ENCODE peak calls at places on chromosomes 16 and 17, in five cellular contexts. H is SK-N-SH, J is GM12892, Z is K562, O is GM12878. D is an unnamed sample.

GRCh38 chr16:76226011-76226410 is 51.2 kb upstream of the CNTNAP4 start:
- DNase-seq in H (no peak), J (no peak), Z (no peak), O (no peak), D (no peak)

GRCh38 chr17:68627956-68628355 is 26.8 kb upstream of the FAM20A start:
- DNase-seq in H (no peak), J (no peak), Z (no peak), O (no peak), D (no peak)

GRCh38 chr16:77971306-77972131 is 50.8 kb upstream of the CLEC3A start:
- DNase-seq in H (peak; percentile 72), J (peak; percentile 32), Z (peak; percentile 81), O (no peak), D (peak; percentile 47)

GRCh38 chr17:75587718-75588545 is at the start of gene MYO15B:
- DNase-seq in H (no peak), J (no peak), Z (peak; percentile 43), O (no peak), D (peak; percentile 78)

GRCh38 chr17:82230627-82231311 is 1.9 kb downstream of the SLC16A3 start:
- DNase-seq in H (peak; percentile 77), J (peak; percentile 81), Z (peak; percentile 93), O (no peak), D (peak; percentile 76)

GRCh38 chr16:54080524-54081008 is 206.0 kb downstream of the IRX3 start:
- DNase-seq in H (no peak), J (no peak), Z (no peak), O (no peak), D (no peak)

GRCh38 chr17:76270770-76271668 is 5.9 kb downstream of the UBALD2 start:
- DNase-seq in H (peak; percentile 40), J (peak; percentile 32), Z (no peak), O (no peak), D (no peak)

GRCh38 chr17:37667039-37667438 is 23.8 kb upstream of the DDX52 start:
- DNase-seq in H (no peak), J (no peak), Z (no peak), O (no peak), D (no peak)

GRCh38 chr17:74110467-74110866 is 93.0 kb upstream of the RPL38 start:
- DNase-seq in H (no peak), J (no peak), Z (no peak), O (no peak), D (no peak)

GRCh38 chr16:15542734-15543347 is 100.1 kb downstream of the MARF1 start:
- DNase-seq in H (no peak), J (no peak), Z (no peak), O (no peak), D (no peak)

GRCh38 chr16:15990902-15991301 is 41.5 kb downstream of the ABCC1 start:
- DNase-seq in H (peak; percentile 62), J (no peak), Z (peak; percentile 32), O (no peak), D (peak; percentile 39)

GRCh38 chr17:50276588-50277356 is 2.5 kb downstream of the TMEM92 start:
- DNase-seq in H (no peak), J (no peak), Z (no peak), O (no peak), D (no peak)

GRCh38 chr16:79715088-79715487 is 114.6 kb upstream of the MAF start:
- DNase-seq in H (no peak), J (no peak), Z (no peak), O (no peak), D (no peak)

GRCh38 chr17:36463916-36464764 is 22.3 kb upstream of the ZNHIT3 start:
- DNase-seq in H (no peak), J (peak; percentile 65), Z (peak; percentile 95), O (no peak), D (peak; percentile 85)

GRCh38 chr16:19716183-19716582 is 1.8 kb downstream of the KNOP1 start:
- DNase-seq in H (no peak), J (no peak), Z (no peak), O (no peak), D (no peak)

GRCh38 chr16:19715566-19715965 is 2.5 kb downstream of the KNOP1 start:
- DNase-seq in H (no peak), J (no peak), Z (no peak), O (no peak), D (no peak)

GRCh38 chr16:19717781-19718623 is at the start of the genes IQCK and KNOP1:
- DNase-seq in H (peak; percentile 96), J (peak; percentile 97), Z (peak; percentile 87), O (peak; percentile 51), D (peak; percentile 98)

GRCh38 chr16:19718624-19718965 is 524 bp downstream of the IQCK start:
- DNase-seq in H (no peak), J (no peak), Z (no peak), O (no peak), D (no peak)

DNA sequence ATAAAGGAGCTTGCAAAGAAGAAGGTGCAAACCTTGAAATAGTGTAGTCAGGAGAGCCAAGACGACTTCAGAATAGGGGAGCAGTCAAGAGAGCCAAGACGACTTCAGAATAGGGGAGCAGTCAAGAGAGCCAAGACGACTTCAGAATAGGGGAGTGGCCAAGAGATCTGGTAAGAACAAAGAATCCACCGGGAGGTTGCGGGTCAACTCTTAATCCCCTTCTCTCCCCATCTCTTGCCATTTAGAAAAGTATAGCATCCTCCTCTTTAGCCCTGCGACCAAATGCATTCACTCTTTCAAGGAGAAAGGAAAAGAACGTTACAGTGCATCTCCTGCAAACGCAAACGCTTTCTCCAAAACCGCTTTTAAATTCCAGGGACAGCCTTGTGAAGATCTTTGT is 708 bp downstream of the KNOP1 start:
- DNase-seq in H (no peak), J (no peak), Z (no peak), O (no peak), D (no peak)
- TF ChIP-seq TAF1 in H (no peak), J (no peak), Z (no peak), O (no peak), D (no peak)

DNA sequence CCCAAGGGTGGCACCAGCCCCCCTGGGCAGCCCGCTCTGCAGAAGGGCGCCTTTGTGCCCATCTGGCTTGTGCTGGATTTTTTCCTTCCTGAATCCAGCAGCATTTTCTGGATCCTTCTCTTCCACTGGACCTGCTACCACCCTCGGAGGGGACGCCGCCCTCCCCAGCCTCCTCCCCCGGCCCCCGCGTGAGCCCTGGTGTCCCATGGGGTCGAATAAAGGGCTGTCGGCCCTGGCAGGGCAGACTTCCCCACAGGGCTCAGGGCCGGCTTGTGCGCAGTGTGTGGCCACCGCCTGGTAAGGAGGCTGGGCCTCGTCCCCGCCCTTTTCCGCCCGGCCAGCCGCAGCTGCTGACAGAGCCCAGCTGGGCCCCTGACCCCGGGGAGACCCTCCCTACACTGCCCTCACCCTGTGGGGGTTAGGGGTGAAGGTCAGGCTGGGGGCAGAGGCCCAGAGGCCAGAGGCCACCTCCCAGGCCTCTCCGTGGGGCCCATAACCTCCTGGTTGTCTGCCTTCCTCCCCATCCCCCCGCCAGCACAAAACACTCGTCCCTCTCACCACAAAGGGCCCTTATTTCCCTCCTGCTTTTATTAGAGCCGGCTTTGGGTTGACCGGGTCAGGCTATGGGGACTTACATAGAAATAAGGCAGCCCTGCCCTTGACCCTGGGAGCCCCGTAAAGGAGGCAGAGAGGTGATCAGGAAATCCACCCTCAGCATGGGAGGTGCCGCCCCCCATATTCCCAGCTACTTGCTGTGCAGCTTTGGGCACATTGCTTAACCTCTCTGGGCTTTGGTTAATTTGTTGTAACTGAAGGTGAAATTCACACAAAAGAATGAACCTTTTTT is 179.3 kb upstream of the CIBAR2 start:
- DNase-seq in H (no peak), J (no peak), Z (peak; percentile 77), O (no peak), D (no peak)
- TF ChIP-seq POLR2AphosphoS5 in H (no peak), J (no peak), Z (no peak), O (no peak), D (no peak)

DNA sequence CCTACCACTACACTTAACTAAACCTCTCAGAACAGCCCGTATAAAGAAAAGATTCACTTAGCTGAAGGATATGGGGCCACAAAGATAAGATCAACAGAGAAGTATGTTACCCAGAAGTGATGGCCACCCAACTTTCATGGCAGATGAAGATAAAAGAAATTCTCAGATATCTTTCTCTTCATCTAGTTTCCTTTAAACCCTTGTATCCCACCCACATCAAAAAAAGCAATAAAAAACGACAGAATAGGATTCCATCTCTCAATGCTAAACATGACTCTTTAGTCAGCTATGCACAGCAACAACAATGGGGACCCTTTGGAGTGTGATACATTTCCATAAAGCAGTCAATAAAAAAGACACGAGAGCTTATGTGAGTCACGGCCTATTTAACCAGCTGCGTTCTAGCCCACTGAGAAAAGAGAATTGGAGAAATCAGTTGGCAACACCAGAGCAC is 86.6 kb downstream of the SNX11 start:
- DNase-seq in H (no peak), J (no peak), Z (no peak), O (no peak), D (no peak)
- TF ChIP-seq TAF1 in H (no peak), J (no peak), Z (no peak), O (no peak), D (no peak)

GRCh38 chr17:45936610-45937009 is 42.3 kb downstream of the MAPT start:
- DNase-seq in H (peak; percentile 47), J (no peak), Z (no peak), O (no peak), D (no peak)

GRCh38 chr17:45931677-45932076 is 37.3 kb downstream of the MAPT start:
- DNase-seq in H (no peak), J (no peak), Z (no peak), O (no peak), D (no peak)

GRCh38 chr17:45934044-45934979 is 40.0 kb downstream of the MAPT start:
- DNase-seq in H (no peak), J (no peak), Z (no peak), O (no peak), D (no peak)

GRCh38 chr17:45935710-45936509 is 41.6 kb downstream of the MAPT start:
- DNase-seq in H (no peak), J (no peak), Z (no peak), O (no peak), D (no peak)

DNA sequence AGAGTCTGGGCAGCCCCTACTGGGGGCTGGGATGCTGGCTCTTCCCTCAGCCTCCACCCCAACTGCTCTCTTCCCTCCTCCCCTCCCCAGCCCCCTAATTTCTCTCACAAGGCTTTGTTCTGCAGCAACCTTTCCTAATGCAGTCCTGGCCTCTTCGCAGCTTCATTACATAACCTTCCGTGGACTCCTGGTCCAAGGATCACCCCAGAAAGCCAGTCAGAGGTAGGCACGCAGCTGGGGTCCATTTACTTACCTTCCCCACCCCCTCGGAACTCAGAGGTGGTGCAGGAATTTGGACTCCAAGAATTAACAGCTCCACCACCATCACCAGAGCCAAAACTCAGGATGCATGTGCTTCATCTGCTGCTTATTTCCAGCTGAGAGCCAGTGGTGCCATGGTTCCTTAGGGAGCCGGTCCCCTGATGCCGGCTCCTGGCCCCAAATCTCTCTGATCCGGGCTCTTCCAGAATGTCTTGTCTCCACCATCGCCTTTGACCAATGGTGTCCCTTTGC is 40.9 kb downstream of the MAPT start:
- DNase-seq in H (no peak), J (no peak), Z (no peak), O (no peak), D (no peak)
- TF ChIP-seq POLR2AphosphoS5 in H (no peak), J (no peak), Z (no peak), O (no peak), D (no peak)

GRCh38 chr16:21161211-21161610 is 2.7 kb downstream of the LDAF1 start:
- DNase-seq in H (no peak), J (no peak), Z (no peak), O (no peak), D (no peak)
- TF ChIP-seq TAF1 in H (no peak), J (no peak), Z (no peak), O (no peak), D (no peak)